ENCODE peak calls at places on chromosomes 3 and 15, in five cellular contexts. I, N, C, U and Y are unnamed samples. For H3K4me1, the result is how much of the 10 kb centered on the place peaks cover.

GRCh38 chr3:38651153-38651789 is 1.8 kb upstream of the SCN5A start:
- DNase-seq in I (peak), N (peak), C (peak), U (peak), Y (no peak)

GRCh38 chr15:93997071-93997658 is 234.2 kb upstream of the MCTP2 start:
- DNase-seq in I (no peak), N (no peak), C (peak), U (no peak), Y (no peak)

GRCh38 chr3:195385526-195385925 is 57.3 kb downstream of the ACAP2 start:
- DNase-seq in I (no peak), N (no peak), C (no peak), U (no peak), Y (no peak)

GRCh38 chr3:116000315-116000714 is 377.0 kb downstream of the GAP43 start:
- DNase-seq in I (no peak), N (no peak), C (peak), U (no peak), Y (no peak)

GRCh38 chr3:3129579-3129978 is 2.8 kb downstream of the TRNT1 start:
- DNase-seq in I (no peak), N (no peak), C (no peak), U (no peak), Y (no peak)

GRCh38 chr3:196996454-196997265 is 28.0 kb upstream of the PIGZ start:
- DNase-seq in I (no peak), N (no peak), C (no peak), U (no peak), Y (no peak)

GRCh38 chr3:159795776-159796175 is 192.9 kb upstream of the IL12A start:
- DNase-seq in I (no peak), N (no peak), C (no peak), U (no peak), Y (no peak)

GRCh38 chr3:12307136-12307535 is 18.3 kb downstream of the PPARG start:
- DNase-seq in I (no peak), N (no peak), C (no peak), U (no peak), Y (no peak)

GRCh38 chr3:132318451-132318850 is 1.2 kb downstream of the ACP3 start:
- DNase-seq in I (no peak), N (no peak), C (no peak), U (no peak), Y (no peak)

GRCh38 chr3:188792788-188793187 is 379.0 kb upstream of the TPRG1 start:
- DNase-seq in I (no peak), N (no peak), C (peak), U (no peak), Y (no peak)

GRCh38 chr3:122794483-122794778 is 438 bp upstream of the SLC49A4 start:
- DNase-seq in I (no peak), N (no peak), C (no peak), U (no peak), Y (no peak)

GRCh38 chr15:55106155-55106554 is 90.6 kb downstream of the RSL24D1 start:
- DNase-seq in I (no peak), N (no peak), C (no peak), U (no peak), Y (no peak)

GRCh38 chr3:194833511-194833910 is 147.8 kb downstream of the FAM43A start:
- DNase-seq in I (no peak), N (no peak), C (no peak), U (no peak), Y (no peak)

GRCh38 chr3:53753518-53754183 is 92.6 kb downstream of the CHDH start:
- DNase-seq in I (no peak), N (no peak), C (no peak), U (no peak), Y (no peak)

GRCh38 chr15:70378126-70379031 is 280.7 kb upstream of the TLE3 start:
- DNase-seq in I (no peak), N (no peak), C (no peak), U (no peak), Y (peak)

GRCh38 chr15:78302579-78302978 is 3.2 kb upstream of the SKIC8 start:
- DNase-seq in I (no peak), N (no peak), C (no peak), U (no peak), Y (no peak)

GRCh38 chr15:35888815-35889214 is 342.9 kb upstream of the DPH6 start:
- DNase-seq in I (no peak), N (no peak), C (no peak), U (no peak), Y (no peak)

GRCh38 chr3:50241163-50241562 is 5.2 kb downstream of the GNAI2 start:
- DNase-seq in I (no peak), N (no peak), C (peak), U (no peak), Y (no peak)

GRCh38 chr3:50237754-50238548 is 1.9 kb downstream of the GNAI2 start:
- DNase-seq in I (peak), N (peak), C (peak), U (peak), Y (peak)

GRCh38 chr3:50238549-50239026 is 2.6 kb downstream of the GNAI2 start:
- DNase-seq in I (peak), N (peak), C (peak), U (peak), Y (peak)

GRCh38 chr3:50237133-50237651 is 1.2 kb downstream of the GNAI2 start:
- DNase-seq in I (no peak), N (no peak), C (peak), U (no peak), Y (no peak)

DNA sequence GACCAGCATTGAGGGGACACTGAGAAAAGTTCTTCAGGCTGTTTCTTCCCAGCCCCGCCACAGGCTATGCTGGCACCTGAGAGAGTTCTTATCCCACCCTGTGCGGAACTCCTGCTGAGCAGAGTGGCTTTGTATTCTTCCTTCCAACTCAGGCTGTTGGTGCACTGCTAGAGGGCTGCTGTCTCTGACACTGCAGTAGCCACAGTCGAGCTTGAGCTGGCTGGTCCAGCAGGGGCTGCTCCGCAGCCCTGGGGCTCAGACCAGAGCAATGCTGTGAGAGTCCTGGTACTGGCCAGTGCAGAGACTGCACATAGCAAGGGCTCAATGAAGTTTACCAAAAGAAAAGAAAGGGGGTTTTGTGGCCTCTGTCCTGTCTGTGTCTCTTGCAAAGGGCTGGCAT is 3.6 kb downstream of the GNAI2 start:
- DNase-seq in I (no peak), N (no peak), C (no peak), U (no peak), Y (no peak)
- H3K4me1 ChIP-seq in I (half or more), N (half or more), C (under half), U (under half), Y (half or more)

GRCh38 chr3:95899911-95900310 is 914.5 kb upstream of the EPHA6 start:
- DNase-seq in I (no peak), N (no peak), C (no peak), U (no peak), Y (no peak)
- TF ChIP-seq CTCF in I (no peak), N (no peak), C (no peak), U (no peak), Y (no peak)

GRCh38 chr15:59614153-59614552 is 2.6 kb downstream of the GCNT3 start:
- DNase-seq in I (no peak), N (no peak), C (no peak), U (no peak), Y (no peak)
- H3K4me1 ChIP-seq in I (under half), N (under half), C (under half), U (under half), Y (under half)

DNA sequence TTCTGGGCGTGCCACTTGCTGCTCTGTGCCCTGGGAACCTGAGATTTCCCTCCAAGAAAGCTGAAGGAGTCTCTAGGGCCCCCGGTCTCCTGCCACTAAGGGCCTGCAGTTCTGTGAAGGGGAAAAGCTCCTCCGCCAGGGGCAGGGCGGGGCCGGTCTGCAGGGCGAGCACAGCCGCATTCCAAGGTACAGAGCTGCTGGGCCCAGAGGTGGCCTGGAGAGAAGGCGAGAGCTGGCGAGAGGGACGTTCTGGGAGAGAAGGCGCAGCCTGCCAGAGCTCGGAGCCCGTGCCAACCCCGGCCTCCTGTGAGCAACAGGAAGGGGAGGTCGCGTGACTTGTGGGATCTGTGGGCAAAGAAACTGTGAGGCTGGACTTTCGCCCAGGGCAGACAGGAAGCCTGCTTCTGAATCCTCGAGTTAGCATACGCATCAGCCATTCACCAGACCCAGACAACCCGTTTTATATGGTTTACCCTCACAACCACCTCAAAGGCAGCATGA is 500.4 kb downstream of the SHQ1 start:
- DNase-seq in I (peak), N (peak), C (peak), U (peak), Y (peak)
- TF ChIP-seq CTCF in I (no peak), N (peak), C (no peak), U (no peak), Y (no peak)

DNA sequence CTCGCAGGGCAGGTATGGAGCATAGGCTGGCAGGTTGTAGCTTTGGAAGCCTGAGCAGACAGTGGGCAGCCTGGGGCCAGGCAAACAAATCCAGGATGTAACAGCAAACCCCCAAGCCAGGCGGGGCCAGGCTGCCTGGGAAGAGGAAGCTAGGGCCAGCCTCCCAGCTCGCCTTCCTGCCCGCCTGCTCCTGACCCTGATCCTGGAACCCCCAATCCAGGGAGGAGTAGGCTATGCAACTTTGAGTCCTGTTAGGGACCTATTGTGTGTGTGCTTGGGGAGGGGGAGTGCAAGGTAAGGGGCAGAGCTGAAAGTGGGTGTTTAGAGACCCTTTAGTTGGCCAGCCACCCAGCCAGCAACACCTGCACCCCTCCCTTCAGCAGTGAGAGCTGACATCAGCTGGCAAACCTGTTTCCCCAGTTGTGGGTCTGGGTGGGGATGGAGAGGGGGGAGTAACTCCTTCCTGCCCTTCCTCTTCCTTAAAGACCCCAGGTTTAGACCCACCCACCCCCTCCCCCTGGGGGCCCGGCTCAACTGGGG is 2.5 kb downstream of the NBEAL2 start:
- DNase-seq in I (peak), N (peak), C (peak), U (peak), Y (no peak)
- H3K4me1 ChIP-seq in I (under half), N (half or more), C (under half), U (under half), Y (under half)